ENCODE peak calls at places on chromosomes 1 and 21, in seven cellular contexts. U is stomach, J is neural progenitor cell, Q is A549, C is heart left ventricle, B is IMR-90, D is NB4. K is an unnamed sample.
A peak's percentile ranks its signal among the peaks of the same experiment; 100 is the strongest.

GRCh38 chr1:10280442-10281350 is 70.3 kb downstream of the KIF1B start:
- DNase-seq in D (no peak), U (no peak), J (no peak), C (no peak), Q (no peak), B (peak; percentile 68), K (no peak)

GRCh38 chr1:16167331-16168143 is 11.7 kb upstream of the EPHA2 start:
- DNase-seq in J (peak; percentile 94), Q (no peak), U (peak; percentile 58), D (no peak), C (no peak), B (no peak), K (no peak)

GRCh38 chr1:154418062-154418897 is 13.1 kb downstream of the IL6R start:
- DNase-seq in D (no peak), U (peak; percentile 90), J (no peak), Q (peak; percentile 82), B (no peak), C (no peak), K (no peak)

GRCh38 chr1:66405046-66405445 is 128.9 kb upstream of the SGIP1 start:
- DNase-seq in D (no peak), C (no peak), B (peak; percentile 50), Q (no peak), J (no peak), U (no peak), K (no peak)

GRCh38 chr1:23506376-23507107 is 22.6 kb upstream of the ASAP3 start:
- DNase-seq in D (no peak), U (no peak), Q (no peak), B (no peak), C (no peak), J (no peak), K (no peak)

GRCh38 chr1:233514946-233515391 is 98.9 kb upstream of the KCNK1 start:
- DNase-seq in C (no peak), D (no peak), J (no peak), B (no peak), Q (no peak), U (no peak), K (no peak)

GRCh38 chr1:110053557-110054428 is 16.7 kb downstream of the ALX3 start:
- DNase-seq in J (peak; percentile 68), D (peak; percentile 55), B (peak; percentile 25), Q (peak; percentile 49), U (peak; percentile 74), C (peak; percentile 62), K (no peak)

GRCh38 chr21:20997308-20997632 is 939 bp upstream of the NCAM2 start:
- DNase-seq in J (peak; percentile 52), D (no peak), C (no peak), U (no peak), B (no peak), Q (no peak), K (no peak)

GRCh38 chr1:52007228-52008073 is 17.0 kb upstream of the RAB3B start:
- DNase-seq in C (no peak), Q (no peak), D (no peak), U (no peak), B (no peak), J (no peak), K (no peak)

GRCh38 chr1:169494343-169494742 is 8.6 kb upstream of the SLC19A2 start:
- DNase-seq in B (no peak), U (no peak), Q (no peak), D (no peak), C (no peak), J (no peak), K (no peak)

GRCh38 chr1:197776348-197777082 is 1.2 kb upstream of the DENND1B start:
- DNase-seq in C (no peak), J (no peak), D (peak; percentile 78), U (no peak), Q (no peak), B (peak; percentile 93), K (peak; percentile 85)

GRCh38 chr21:31162827-31163226 is 124.6 kb upstream of the KRTAP19-8 start:
- DNase-seq in Q (no peak), C (no peak), B (peak; percentile 70), D (no peak), J (no peak), U (no peak), K (peak; percentile 37)

GRCh38 chr1:10210841-10211804 is 753 bp downstream of the KIF1B start:
- DNase-seq in C (peak; percentile 93), Q (peak; percentile 49), U (peak; percentile 87), B (peak; percentile 91), D (peak; percentile 53), J (peak; percentile 82), K (peak; percentile 59)

GRCh38 chr1:15343729-15344128 is 66.0 kb upstream of the EFHD2 start:
- DNase-seq in J (peak; percentile 49), D (no peak), B (peak; percentile 22), U (peak; percentile 44), C (peak; percentile 72), Q (no peak), K (peak; percentile 57)

GRCh38 chr1:3523980-3524379 is 69.5 kb downstream of the ARHGEF16 start:
- DNase-seq in Q (no peak), D (no peak), B (no peak), C (no peak), U (no peak), J (no peak), K (no peak)

GRCh38 chr1:242189591-242189990 is 190.7 kb upstream of the MAP1LC3C start:
- DNase-seq in J (no peak), C (no peak), U (no peak), B (no peak), D (peak; percentile 53), Q (peak; percentile 20), K (no peak)

GRCh38 chr21:46346296-46347202 is 22.6 kb downstream of the PCNT start:
- DNase-seq in C (no peak), D (no peak), J (no peak), B (no peak), Q (no peak), U (no peak), K (no peak)

GRCh38 chr21:46345861-46346260 is 21.9 kb downstream of the PCNT start:
- DNase-seq in B (no peak), C (no peak), D (no peak), U (no peak), J (no peak), Q (no peak), K (no peak)

GRCh38 chr21:46349134-46349760 is 25.3 kb downstream of the PCNT start:
- DNase-seq in U (no peak), C (no peak), J (no peak), D (no peak), Q (no peak), B (no peak), K (no peak)

GRCh38 chr21:46347203-46347550 is 23.2 kb downstream of the PCNT start:
- DNase-seq in D (no peak), C (no peak), U (no peak), B (no peak), Q (no peak), J (no peak), K (no peak)

GRCh38 chr21:46347791-46348381 is 23.9 kb downstream of the PCNT start:
- DNase-seq in D (no peak), U (no peak), J (no peak), B (no peak), C (peak; percentile 84), Q (no peak), K (no peak)
- H3K4me3 ChIP-seq in D (no peak overlapping the region), U (no peak overlapping the region), J (no peak overlapping the region), B (no peak overlapping the region), C (no peak overlapping the region), Q (no peak overlapping the region), K (no peak overlapping the region)

GRCh38 chr1:7224644-7225043 is 439.4 kb downstream of the CAMTA1 start:
- DNase-seq in Q (no peak), B (no peak), C (no peak), U (no peak), J (peak; percentile 22), D (no peak), K (no peak)
- TF ChIP-seq CTCF in Q (no peak), B (no peak), C (no peak), U (no peak), J (peak; percentile 38), D (no peak), K (no peak)

GRCh38 chr1:44929556-44929955 is 56.8 kb downstream of the EIF2B3 start:
- DNase-seq in B (no peak), Q (no peak), D (no peak), C (no peak), U (no peak), J (no peak), K (peak; percentile 11)

GRCh38 chr1:44919387-44919786 is 67.0 kb downstream of the EIF2B3 start:
- DNase-seq in D (no peak), U (no peak), B (no peak), J (no peak), C (no peak), Q (no peak), K (no peak)

GRCh38 chr1:44926311-44926781 is 60.0 kb downstream of the EIF2B3 start:
- DNase-seq in C (no peak), U (no peak), B (peak; percentile 66), J (no peak), D (no peak), Q (no peak), K (peak; percentile 40)

DNA sequence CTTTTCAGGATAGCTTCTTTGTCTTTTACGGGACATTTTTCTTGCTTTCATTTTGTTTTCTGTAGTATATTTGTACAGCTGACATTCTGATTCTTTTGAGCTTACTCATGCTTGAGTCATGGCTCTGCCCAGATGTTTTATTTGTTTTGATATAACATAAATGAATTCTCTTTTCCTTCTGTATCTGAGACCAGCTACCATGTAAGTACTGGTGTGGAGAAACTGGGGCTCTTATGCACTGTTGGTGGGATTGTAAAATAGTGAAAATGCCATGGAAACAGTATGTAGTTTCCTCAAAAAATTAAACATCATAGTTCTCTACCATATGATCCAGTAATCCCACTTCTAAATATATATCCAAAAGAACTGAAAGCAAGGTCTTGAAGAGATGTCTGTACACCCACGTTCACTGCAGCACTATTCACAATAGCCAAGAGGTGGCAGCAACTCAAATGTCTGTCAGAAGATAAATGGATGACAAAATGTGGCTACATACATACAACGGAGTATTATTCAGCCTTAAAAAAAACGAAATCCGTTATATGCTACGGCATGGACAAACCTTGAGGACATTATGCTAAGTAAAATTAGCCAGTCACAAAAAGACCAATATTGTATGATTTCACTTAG is 61.4 kb downstream of the EIF2B3 start:
- DNase-seq in U (no peak), Q (peak; percentile 36), C (no peak), D (peak; percentile 25), J (peak; percentile 5), B (peak; percentile 95), K (peak; percentile 64)
- H3K4me3 ChIP-seq in U (no peak overlapping the region), Q (peak overlapping the region; percentile 15), C (no peak overlapping the region), D (no peak overlapping the region), J (no peak overlapping the region), B (peak overlapping the region; percentile 7), K (peak overlapping the region; percentile 14)

DNA sequence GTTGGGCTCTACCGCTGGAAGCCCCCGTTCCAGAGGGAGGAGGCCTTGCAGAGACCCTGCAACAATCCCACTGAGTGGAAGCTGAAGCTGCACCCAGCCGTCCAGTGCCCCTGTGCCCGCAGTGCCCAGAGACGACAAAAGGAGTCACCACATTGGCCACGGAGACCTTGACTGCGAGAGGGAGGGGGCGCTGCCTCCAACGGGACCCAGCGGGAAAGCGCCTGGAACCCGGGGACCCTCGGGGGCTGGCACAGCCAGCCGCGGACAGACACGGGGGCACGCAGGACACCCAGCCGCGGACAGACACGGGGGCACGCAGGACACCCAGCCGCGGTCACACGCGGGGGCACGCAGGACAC is 22.5 kb downstream of the CFAP74 start:
- DNase-seq in C (no peak), B (no peak), Q (no peak), J (no peak), D (no peak), U (no peak), K (no peak)
- TF ChIP-seq CTCF in C (no peak), B (no peak), Q (no peak), J (no peak), D (no peak), U (no peak), K (no peak)